ENCODE peak calls at places on chromosomes 5 and 9, in seven cellular contexts. H, Q, C, O, A, F and M are unnamed samples.

GRCh38 chr9:38374847-38375571 is 17.5 kb upstream of the ALDH1B1 start:
- DNase-seq in A (no peak), O (no peak), Q (no peak), C (no peak), F (peak; percentile 40), H (no peak), M (no peak)

GRCh38 chr5:16690243-16690839 is 73.5 kb upstream of the RETREG1 start:
- DNase-seq in H (peak; percentile 38), Q (no peak), A (no peak), O (no peak), C (peak; percentile 10), F (no peak), M (peak; percentile 65)

GRCh38 chr9:69283003-69283402 is 42.0 kb upstream of the ENTREP1 start:
- DNase-seq in H (no peak), Q (no peak), A (no peak), F (no peak), C (no peak), O (no peak), M (no peak)

GRCh38 chr5:90367879-90368278 is 41.7 kb downstream of the CETN3 start:
- DNase-seq in C (no peak), O (no peak), H (no peak), Q (no peak), F (no peak), A (no peak), M (no peak)

GRCh38 chr9:86687788-86688187 is 259.5 kb downstream of the GAS1 start:
- DNase-seq in F (no peak), A (no peak), H (no peak), O (no peak), Q (no peak), C (no peak), M (no peak)

GRCh38 chr9:130891699-130892502 is 4.7 kb downstream of the QRFP start:
- DNase-seq in Q (no peak), A (peak; percentile 46), H (no peak), C (no peak), O (no peak), F (no peak), M (no peak)

GRCh38 chr9:112094240-112094639 is 80.9 kb downstream of the SUSD1 start:
- DNase-seq in A (no peak), C (no peak), Q (no peak), O (no peak), H (peak; percentile 2), F (no peak), M (no peak)

GRCh38 chr9:91515074-91515687 is 91.5 kb upstream of the NFIL3 start:
- DNase-seq in H (no peak), C (peak; percentile 93), Q (no peak), F (no peak), O (peak; percentile 91), A (no peak), M (peak; percentile 56)

GRCh38 chr5:90558344-90559192 is at the start of gene ADGRV1:
- DNase-seq in H (peak; percentile 89), F (no peak), Q (no peak), A (peak; percentile 92), O (peak; percentile 15), C (peak; percentile 62), M (peak; percentile 92)

GRCh38 chr5:31021181-31021624 is 172.3 kb upstream of the CDH6 start:
- DNase-seq in A (no peak), C (peak; percentile 87), O (no peak), H (no peak), Q (no peak), F (no peak), M (peak; percentile 70)

GRCh38 chr5:168295574-168296201 is 4.2 kb downstream of the WWC1 start:
- DNase-seq in C (peak; percentile 68), Q (no peak), H (no peak), O (no peak), F (no peak), A (peak; percentile 75), M (no peak)

GRCh38 chr9:115494958-115495690 is 377.2 kb upstream of the TNC start:
- DNase-seq in O (no peak), H (no peak), C (no peak), F (no peak), Q (no peak), A (no peak), M (peak; percentile 45)

GRCh38 chr9:104800068-104800785 is 36.3 kb downstream of the NIPSNAP3B start:
- DNase-seq in H (no peak), A (no peak), O (no peak), C (no peak), Q (no peak), F (peak; percentile 21), M (no peak)

GRCh38 chr5:142934335-142934734 is 164.2 kb downstream of the ARHGAP26 start:
- DNase-seq in A (no peak), O (no peak), Q (no peak), F (no peak), H (no peak), C (no peak), M (no peak)

GRCh38 chr5:79436224-79436623 is 77.7 kb downstream of the HOMER1 start:
- DNase-seq in H (no peak), O (no peak), F (no peak), Q (no peak), A (no peak), C (peak; percentile 71), M (no peak)

GRCh38 chr5:146283344-146283761 is 55.3 kb upstream of the POU4F3 start:
- DNase-seq in H (no peak), A (no peak), O (no peak), C (peak; percentile 97), F (no peak), Q (no peak), M (no peak)

GRCh38 chr5:89421035-89421434 is 538.1 kb upstream of the MEF2C start:
- DNase-seq in H (no peak), Q (no peak), C (peak; percentile 51), O (no peak), A (no peak), F (no peak), M (peak; percentile 33)

GRCh38 chr5:142853682-142854081 is 83.5 kb downstream of the ARHGAP26 start:
- DNase-seq in O (no peak), C (no peak), A (no peak), H (no peak), Q (no peak), F (no peak), M (no peak)

GRCh38 chr5:41246376-41246775 is 33.0 kb upstream of the C6 start:
- DNase-seq in C (peak; percentile 93), H (no peak), Q (no peak), F (no peak), O (peak; percentile 38), A (no peak), M (peak; percentile 71)

GRCh38 chr5:136686192-136686872 is 321.0 kb upstream of the TRPC7 start:
- DNase-seq in O (no peak), F (no peak), Q (no peak), A (no peak), H (no peak), C (peak; percentile 18), M (peak; percentile 6)

GRCh38 chr5:109409061-109409843 is 522 bp downstream of the PJA2 start:
- DNase-seq in Q (peak; percentile 89), O (peak; percentile 66), H (peak; percentile 61), C (peak; percentile 77), A (peak; percentile 93), F (peak; percentile 84), M (peak; percentile 61)

GRCh38 chr5:1010181-1010510 is 1.5 kb downstream of the NKD2 start:
- DNase-seq in Q (peak; percentile 58), A (no peak), H (no peak), F (peak; percentile 43), C (no peak), O (no peak), M (no peak)

GRCh38 chr5:1011226-1011631 is 2.6 kb downstream of the NKD2 start:
- DNase-seq in C (no peak), A (peak; percentile 69), Q (peak; percentile 58), H (peak; percentile 53), O (no peak), F (peak; percentile 28), M (no peak)

GRCh38 chr5:1010641-1011046 is 2.0 kb downstream of the NKD2 start:
- DNase-seq in H (no peak), Q (peak; percentile 61), O (no peak), C (no peak), A (peak; percentile 49), F (peak; percentile 47), M (no peak)

GRCh38 chr5:1008451-1009358 is at the start of gene NKD2:
- DNase-seq in A (peak; percentile 76), H (peak; percentile 20), F (peak; percentile 58), C (no peak), Q (peak; percentile 67), O (peak; percentile 14), M (no peak)

GRCh38 chr5:1009359-1010180 is 968 bp downstream of the NKD2 start:
- DNase-seq in C (no peak), A (peak; percentile 77), H (no peak), F (peak; percentile 48), O (peak; percentile 6), Q (peak; percentile 61), M (no peak)
- H3K4me3 ChIP-seq in C (no peak overlapping the region), A (peak overlapping the region; percentile 20), H (peak overlapping the region; percentile 36), F (peak overlapping the region; percentile 45), O (no peak overlapping the region), Q (peak overlapping the region; percentile 44), M (peak overlapping the region; percentile 26)

GRCh38 chr5:179089502-179089901 is 29.3 kb downstream of the ZNF354C start:
- DNase-seq in O (no peak), F (no peak), A (no peak), C (no peak), Q (no peak), H (no peak), M (no peak)
- H3K9me3 ChIP-seq in O (no peaks in the 10 kb centered on the region), F (peaks cover 78% of the 10 kb centered on the region), A (peaks cover 49% of the 10 kb centered on the region), C (peaks cover 23% of the 10 kb centered on the region), Q (peaks cover 71% of the 10 kb centered on the region), H (peaks cover 9% of the 10 kb centered on the region), M (peaks cover 3% of the 10 kb centered on the region)

DNA sequence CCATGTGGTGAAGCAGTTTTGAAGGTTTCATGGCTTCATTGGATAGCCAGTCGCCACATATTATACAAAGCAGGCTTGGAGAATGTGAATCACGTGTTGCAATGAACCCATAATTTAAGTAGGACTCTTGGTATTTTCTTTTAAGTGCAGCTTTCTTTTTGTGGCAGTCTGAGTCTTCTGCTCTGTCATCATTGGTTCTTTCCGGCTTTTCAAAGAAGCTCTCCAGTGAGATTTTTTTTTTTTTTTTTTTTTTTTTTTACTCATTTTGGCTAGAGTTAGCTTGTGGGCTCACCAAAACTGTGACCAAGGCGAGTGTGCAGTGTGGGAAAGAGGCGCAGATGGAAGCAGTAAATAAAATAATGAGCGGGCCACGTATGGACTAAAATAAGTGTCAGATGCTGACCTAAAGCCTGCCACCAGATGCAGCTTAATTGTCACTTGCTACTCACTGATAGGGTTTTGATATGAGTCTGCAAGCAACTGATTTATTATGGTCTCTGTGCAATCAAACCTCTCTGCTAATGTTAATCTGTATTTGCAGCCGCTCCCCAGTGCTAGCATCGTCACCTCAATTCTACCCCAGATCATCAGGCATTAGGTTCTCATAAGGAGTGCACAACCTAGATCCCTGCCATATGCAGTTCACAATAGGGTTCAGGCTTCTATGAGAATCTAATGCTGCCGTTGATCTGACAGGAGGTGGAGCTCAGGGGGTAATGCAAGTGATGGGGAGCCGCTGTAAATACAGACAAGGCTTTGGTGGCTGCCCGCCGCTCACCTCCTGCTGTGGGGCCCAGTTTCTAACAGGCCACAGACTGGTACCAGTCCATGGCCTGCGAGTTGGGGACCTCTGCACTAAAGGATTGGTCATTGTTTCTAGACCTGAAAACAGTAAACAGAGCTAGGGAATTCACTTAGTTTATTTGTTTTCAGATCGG is 45.5 kb upstream of the LARP1 start:
- DNase-seq in F (no peak), Q (peak; percentile 27), A (no peak), H (no peak), C (no peak), O (no peak), M (no peak)
- H3K4me1 ChIP-seq in F (peaks cover 6% of the 10 kb centered on the region), Q (no peaks in the 10 kb centered on the region), A (peaks cover 10% of the 10 kb centered on the region), H (peaks cover 6% of the 10 kb centered on the region), C (peaks cover 9% of the 10 kb centered on the region), O (no peaks in the 10 kb centered on the region), M (no peaks in the 10 kb centered on the region)

GRCh38 chr9:36731576-36731975 is 158.9 kb downstream of the MELK start:
- DNase-seq in O (no peak), C (peak; percentile 10), F (no peak), H (no peak), A (no peak), Q (no peak), M (no peak)
- H3K4me3 ChIP-seq in O (no peak overlapping the region), C (no peak overlapping the region), F (no peak overlapping the region), H (no peak overlapping the region), A (no peak overlapping the region), Q (no peak overlapping the region), M (no peak overlapping the region)